ENCODE peak calls at places on chromosomes 1 and 21, in seven cellular contexts. U is ovary, E is GM23338, O is glutamatergic neuron, D is brain microvascular endothelial cell, L is body of pancreas, A is fibroblast of mammary gland. I is an unnamed sample.

GRCh38 chr1:83055391-83056170 is 943.4 kb downstream of the TTLL7 start:
- DNase-seq in O (no peak), E (peak; percentile 15), A (no peak), D (no peak), L (no peak), U (no peak), I (no peak)

GRCh38 chr1:215793210-215793609 is 226.1 kb downstream of the KCTD3 start:
- DNase-seq in D (peak; percentile 2), E (peak; percentile 32), L (no peak), O (no peak), U (no peak), A (peak; percentile 85), I (no peak)

GRCh38 chr1:71232166-71232763 is 151.4 kb upstream of the ZRANB2 start:
- DNase-seq in A (no peak), D (no peak), E (no peak), L (no peak), U (peak; percentile 52), O (no peak), I (no peak)

GRCh38 chr1:74083128-74083527 is 114.8 kb downstream of the LRRIQ3 start:
- DNase-seq in O (no peak), L (no peak), U (no peak), D (no peak), E (no peak), A (no peak), I (no peak)

GRCh38 chr1:178192686-178193085 is 98.8 kb downstream of the RASAL2 start:
- DNase-seq in U (no peak), D (peak; percentile 88), E (no peak), O (no peak), L (peak; percentile 78), A (peak; percentile 84), I (no peak)

GRCh38 chr21:45542667-45543370 is 579 bp upstream of the SLC19A1 start:
- DNase-seq in L (peak; percentile 23), D (no peak), O (peak; percentile 21), E (peak; percentile 59), U (peak; percentile 66), A (no peak), I (peak; percentile 15)

GRCh38 chr21:46500224-46500861 is 41.7 kb downstream of the DIP2A start:
- DNase-seq in L (no peak), A (peak; percentile 31), U (no peak), E (no peak), O (no peak), D (no peak), I (no peak)

GRCh38 chr1:57321776-57322175 is 102.1 kb downstream of the DAB1 start:
- DNase-seq in U (no peak), O (no peak), D (no peak), L (no peak), A (no peak), E (no peak), I (no peak)

GRCh38 chr1:217627431-217627830 is 3.5 kb downstream of the GPATCH2 start:
- DNase-seq in D (no peak), U (no peak), L (peak; percentile 18), O (no peak), E (no peak), A (no peak), I (no peak)

GRCh38 chr1:199550384-199551067 is 477.0 kb upstream of the NR5A2 start:
- DNase-seq in A (peak; percentile 14), D (peak; percentile 28), U (no peak), O (no peak), L (no peak), E (no peak), I (no peak)

GRCh38 chr1:211928993-211929637 is 98.6 kb upstream of the LPGAT1 start:
- DNase-seq in E (peak; percentile 60), L (peak; percentile 23), A (peak; percentile 22), U (no peak), D (no peak), O (no peak), I (no peak)

GRCh38 chr1:198912046-198912445 is 273.2 kb downstream of the PTPRC start:
- DNase-seq in D (no peak), O (no peak), A (no peak), E (no peak), L (no peak), U (no peak), I (no peak)

GRCh38 chr21:44255519-44255981 is 6.1 kb downstream of the DNMT3L start:
- DNase-seq in U (no peak), A (no peak), D (no peak), O (peak; percentile 18), L (no peak), E (no peak), I (no peak)

GRCh38 chr1:223833948-223834347 is 11.8 kb downstream of the TP53BP2 start:
- DNase-seq in O (no peak), D (no peak), E (no peak), L (no peak), A (no peak), U (no peak), I (no peak)

GRCh38 chr1:223829678-223830077 is 16.1 kb downstream of the TP53BP2 start:
- DNase-seq in D (no peak), O (no peak), U (no peak), E (no peak), A (no peak), L (no peak), I (no peak)

GRCh38 chr1:223832637-223832943 is 13.2 kb downstream of the TP53BP2 start:
- DNase-seq in U (no peak), D (no peak), A (no peak), O (no peak), L (peak; percentile 33), E (no peak), I (no peak)

GRCh38 chr1:223834660-223835263 is 11.0 kb downstream of the TP53BP2 start:
- DNase-seq in O (no peak), L (no peak), U (no peak), A (peak; percentile 91), E (no peak), D (peak; percentile 85), I (no peak)

GRCh38 chr1:223831755-223832636 is 13.8 kb downstream of the TP53BP2 start:
- DNase-seq in O (no peak), U (no peak), D (no peak), L (no peak), A (peak; percentile 71), E (no peak), I (no peak)
- TF ChIP-seq CTCF in O (no peak), U (no peak), D (no peak), L (no peak), A (no peak), E (no peak), I (no peak)

DNA sequence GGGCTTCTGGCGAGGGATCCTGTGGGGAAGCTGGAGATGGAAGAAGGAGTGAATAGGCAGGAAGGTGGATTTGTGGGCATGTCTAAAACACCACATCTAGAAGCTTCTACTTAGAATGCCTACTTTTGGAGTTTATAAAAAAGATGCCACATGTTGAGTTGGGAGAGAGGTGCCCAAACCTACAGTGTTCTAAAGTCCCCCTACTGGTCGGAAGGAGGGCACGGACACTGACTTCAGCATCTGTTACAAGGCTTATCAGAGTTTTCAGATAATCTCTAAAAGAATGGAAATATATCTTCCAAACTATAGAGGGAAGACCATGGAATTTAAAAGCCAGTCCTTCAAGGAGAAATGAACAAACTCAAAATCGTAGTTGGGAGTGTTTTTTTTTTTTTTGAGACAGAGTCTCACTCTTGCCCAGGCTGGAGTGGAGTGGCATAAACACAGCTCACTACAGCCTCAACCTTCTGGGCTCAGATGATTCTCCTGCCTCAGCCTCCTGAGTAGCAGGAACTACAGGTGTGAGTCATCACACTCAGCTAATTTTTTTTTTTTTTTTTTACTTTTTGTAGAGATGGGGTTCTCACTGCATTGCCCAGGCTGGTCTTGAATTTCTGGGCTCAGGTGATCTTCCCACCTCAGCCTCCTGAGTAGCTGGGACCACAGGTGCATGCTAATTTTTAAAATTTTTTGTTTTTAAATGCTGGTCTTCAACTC is 14.8 kb downstream of the IBA57 start:
- DNase-seq in O (no peak), A (no peak), U (no peak), E (peak; percentile 57), L (no peak), D (no peak), I (no peak)
- TF ChIP-seq CTCF in O (peak; percentile 19), A (peak; percentile 32), U (no peak), E (peak; percentile 69), L (no peak), D (peak; percentile 38), I (no peak)

GRCh38 chr1:245156736-245157505 is 2.1 kb downstream of the KIF26B start:
- DNase-seq in E (peak; percentile 58), U (no peak), O (peak; percentile 43), A (peak; percentile 19), L (peak; percentile 31), D (peak; percentile 37), I (no peak)
- TF ChIP-seq CTCF in E (no peak), U (no peak), O (peak; percentile 9), A (no peak), L (no peak), D (no peak), I (no peak)

GRCh38 chr1:152225678-152226077 is 1.7 kb upstream of the HRNR start:
- DNase-seq in D (no peak), A (no peak), L (no peak), U (no peak), O (no peak), E (no peak), I (no peak)

GRCh38 chr1:152224093-152224492 is at the start of gene HRNR:
- DNase-seq in A (no peak), D (no peak), O (no peak), U (no peak), L (no peak), E (no peak), I (no peak)

GRCh38 chr1:152218762-152219436 is 5.1 kb downstream of the HRNR start:
- DNase-seq in U (no peak), A (no peak), D (no peak), L (no peak), O (no peak), E (no peak), I (no peak)

DNA sequence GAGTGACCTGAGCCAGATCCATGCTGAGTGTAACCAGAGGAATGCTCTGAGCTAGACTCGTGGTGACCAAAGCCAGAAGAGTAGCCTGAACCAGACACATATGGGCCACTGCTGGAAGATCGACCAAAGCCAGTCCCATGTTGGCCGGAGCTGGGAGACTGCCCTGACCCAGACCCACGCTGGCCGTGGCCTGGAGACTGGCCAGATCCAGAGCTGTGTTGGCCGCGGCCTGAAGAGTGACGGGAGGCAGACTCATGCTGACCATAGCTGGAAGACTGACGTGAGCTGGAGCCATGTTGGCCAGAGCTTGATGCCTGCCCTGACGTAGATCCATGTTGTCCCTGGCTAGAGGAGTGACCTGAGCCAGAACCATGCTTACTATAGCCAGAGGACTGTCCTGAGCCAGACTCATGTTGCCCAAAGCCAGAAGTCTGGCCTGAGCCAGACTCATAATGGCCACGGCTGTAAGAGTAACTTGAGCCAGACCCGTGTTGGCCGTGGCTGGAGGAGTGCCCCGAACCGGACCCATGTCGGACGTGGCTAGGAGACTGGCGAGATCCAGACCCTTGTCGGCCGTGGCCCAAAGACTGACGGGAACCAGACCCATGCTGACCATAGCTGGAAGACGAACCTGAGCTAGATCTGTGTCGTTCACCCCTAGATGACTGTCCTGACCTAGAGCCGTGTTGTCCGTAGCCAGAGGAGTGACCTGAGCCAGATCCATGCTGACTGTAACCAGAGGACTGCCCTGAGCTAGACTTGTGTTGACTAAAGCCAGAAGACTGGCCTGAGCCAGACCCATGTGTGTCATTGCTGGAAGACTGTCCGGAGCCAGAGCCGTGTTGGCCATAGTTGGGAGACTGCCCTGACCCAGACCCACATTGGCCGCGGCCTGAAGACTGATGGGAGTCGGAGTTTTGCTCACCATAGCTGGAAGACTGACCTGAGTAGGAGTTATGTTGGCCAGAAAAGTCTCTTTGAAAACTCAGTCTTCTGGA is 3.5 kb downstream of the HRNR start:
- DNase-seq in O (no peak), E (no peak), L (no peak), D (no peak), A (peak; percentile 30), U (no peak), I (no peak)
- TF ChIP-seq CTCF in O (no peak), E (no peak), L (no peak), D (no peak), A (no peak), U (no peak), I (no peak)